ENCODE peak calls at places on chromosomes 16 and 17, in eight cellular contexts. Y, R, P, Z, N, B, X and T are unnamed samples.

GRCh38 chr16:5523794-5524193 is 426.2 kb upstream of the EEF2KMT start:
- DNase-seq in Y (no peak), R (no peak), P (no peak), Z (no peak), N (no peak), B (no peak), X (no peak), T (no peak)

GRCh38 chr17:44745301-44745700 is 13.5 kb upstream of the ADAM11 start:
- DNase-seq in Y (no peak), R (no peak), P (no peak), Z (no peak), N (no peak), B (no peak), X (no peak), T (no peak)

GRCh38 chr17:75228305-75228704 is 22.8 kb downstream of the NUP85 start:
- DNase-seq in Y (no peak), R (no peak), P (no peak), Z (no peak), N (no peak), B (no peak), X (no peak), T (no peak)

GRCh38 chr17:8164815-8165131 is 2.0 kb upstream of the VAMP2 start:
- DNase-seq in Y (no peak), R (no peak), P (no peak), Z (no peak), N (no peak), B (no peak), X (no peak), T (no peak)

GRCh38 chr17:19317359-19318095 is 45.0 kb downstream of the B9D1 start:
- DNase-seq in Y (no peak), R (no peak), P (no peak), Z (peak), N (no peak), B (peak), X (peak), T (no peak)

GRCh38 chr16:2900526-2901075 is 11.1 kb upstream of the FLYWCH1 start:
- DNase-seq in Y (no peak), R (no peak), P (no peak), Z (no peak), N (no peak), B (no peak), X (no peak), T (no peak)

GRCh38 chr16:77211880-77212735 is 12.9 kb downstream of the SYCE1L start:
- DNase-seq in Y (peak), R (peak), P (peak), Z (peak), N (peak), B (peak), X (peak), T (no peak)

GRCh38 chr16:67230809-67231660 is 4.1 kb downstream of the TMEM208 start:
- DNase-seq in Y (no peak), R (no peak), P (no peak), Z (no peak), N (no peak), B (no peak), X (no peak), T (no peak)

GRCh38 chr16:12293017-12293618 is 316.6 kb downstream of the SNX29 start:
- DNase-seq in Y (no peak), R (no peak), P (no peak), Z (no peak), N (no peak), B (no peak), X (no peak), T (no peak)

GRCh38 chr16:82092711-82093110 is 57.7 kb downstream of the HSD17B2 start:
- DNase-seq in Y (no peak), R (no peak), P (no peak), Z (peak), N (no peak), B (no peak), X (no peak), T (no peak)

GRCh38 chr17:32604966-32605365 is 118.2 kb downstream of the CDK5R1 start:
- DNase-seq in Y (no peak), R (no peak), P (no peak), Z (no peak), N (no peak), B (no peak), X (no peak), T (no peak)